ENCODE peak calls at places on chromosomes 11 and 22, in nine cellular contexts. V, T, G, E, O, J, W, S and F are unnamed samples.

GRCh38 chr22:16845881-16846280 is 20.7 kb upstream of the XKR3 start:
- DNase-seq in S (no peak), V (no peak), T (no peak), O (no peak), G (no peak), W (no peak), J (no peak), E (no peak), F (no peak)

GRCh38 chr22:50604623-50605348 is 4.2 kb downstream of the MAPK8IP2 start:
- DNase-seq in W (peak; percentile 35), O (no peak), V (no peak), E (no peak), S (no peak), J (no peak), G (no peak), T (no peak), F (no peak)

GRCh38 chr11:64306876-64307622 is 1.7 kb downstream of the ESRRA start:
- DNase-seq in J (peak; percentile 65), G (no peak), E (peak; percentile 12), W (no peak), V (peak; percentile 5), T (no peak), S (no peak), O (no peak), F (no peak)

GRCh38 chr11:77522215-77522614 is 48.3 kb upstream of the PAK1 start:
- DNase-seq in O (no peak), S (no peak), W (no peak), G (no peak), V (no peak), E (peak; percentile 33), J (no peak), T (no peak), F (peak; percentile 41)

GRCh38 chr11:134837166-134837886 is 425.3 kb upstream of the B3GAT1 start:
- DNase-seq in E (no peak), W (no peak), T (no peak), O (no peak), G (no peak), V (no peak), J (no peak), S (no peak), F (no peak)

GRCh38 chr11:66569076-66569475 is 670 bp upstream of the CTSF start:
- DNase-seq in O (no peak), V (no peak), S (no peak), G (no peak), E (no peak), T (no peak), W (no peak), J (no peak), F (no peak)

GRCh38 chr11:37963440-37963839 is 1365.4 kb upstream of the RAG2 start:
- DNase-seq in J (no peak), E (no peak), G (no peak), V (no peak), O (no peak), S (no peak), W (no peak), T (no peak), F (no peak)

GRCh38 chr22:25827415-25827814 is 85.4 kb downstream of the MYO18B start:
- DNase-seq in O (no peak), G (no peak), J (no peak), S (no peak), V (no peak), W (no peak), E (no peak), T (no peak), F (no peak)

GRCh38 chr11:65058012-65058411 is 341 bp downstream of the NAALADL1 start:
- DNase-seq in S (no peak), T (no peak), E (no peak), V (no peak), G (no peak), J (no peak), O (no peak), W (no peak), F (no peak)

GRCh38 chr11:2588809-2589537 is 110.8 kb downstream of the KCNQ1OT1 start:
- DNase-seq in G (no peak), O (no peak), T (no peak), V (no peak), E (no peak), S (no peak), J (peak; percentile 68), W (no peak), F (no peak)

GRCh38 chr22:32396746-32397145 is 15.3 kb downstream of the RTCB start:
- DNase-seq in E (peak; percentile 75), O (no peak), G (no peak), V (no peak), J (no peak), W (no peak), T (no peak), S (no peak), F (no peak)

GRCh38 chr22:49527611-49528419 is 299.9 kb downstream of the BRD1 start:
- DNase-seq in J (no peak), G (no peak), E (no peak), W (no peak), T (no peak), S (no peak), O (no peak), V (no peak), F (no peak)

GRCh38 chr11:11978792-11979486 is 29.5 kb downstream of the DKK3 start:
- DNase-seq in T (no peak), J (peak; percentile 29), V (peak; percentile 27), S (no peak), E (peak; percentile 93), W (no peak), O (no peak), G (no peak), F (no peak)

GRCh38 chr11:88345408-88345807 is 7.9 kb upstream of the CTSC start:
- DNase-seq in S (no peak), E (peak; percentile 34), O (no peak), G (no peak), W (no peak), T (no peak), V (peak; percentile 49), J (no peak), F (no peak)

GRCh38 chr11:77113382-77114088 is 10.9 kb downstream of the OMP start:
- DNase-seq in O (peak; percentile 60), J (no peak), W (peak; percentile 92), G (no peak), V (peak; percentile 45), E (peak; percentile 28), S (no peak), T (no peak), F (no peak)

GRCh38 chr22:17370036-17370765 is 941 bp downstream of the CECR2 start:
- DNase-seq in O (peak; percentile 56), W (no peak), V (no peak), E (no peak), J (no peak), G (no peak), T (no peak), S (no peak), F (no peak)

GRCh38 chr22:50209893-50210292 is 9.1 kb downstream of the SELENOO start:
- DNase-seq in E (peak; percentile 60), W (no peak), O (peak; percentile 58), J (peak; percentile 68), S (no peak), V (peak; percentile 60), T (no peak), G (peak; percentile 67), F (peak; percentile 9)

GRCh38 chr11:3011891-3012885 is 20.1 kb upstream of the NAP1L4 start:
- DNase-seq in S (no peak), W (no peak), E (no peak), J (no peak), O (no peak), T (no peak), V (no peak), G (no peak), F (no peak)

GRCh38 chr11:116986521-116987105 is 111.6 kb downstream of the SIK3 start:
- DNase-seq in G (no peak), V (peak; percentile 40), S (no peak), T (no peak), W (no peak), J (no peak), E (peak; percentile 89), O (no peak), F (peak; percentile 50)

GRCh38 chr11:2434506-2435255 is 9.6 kb downstream of the TRPM5 start:
- DNase-seq in W (no peak), J (no peak), V (no peak), S (no peak), T (no peak), E (no peak), O (no peak), G (no peak), F (no peak)

GRCh38 chr11:131962818-131963217 is 592.4 kb downstream of the NTM start:
- DNase-seq in V (no peak), W (no peak), S (no peak), O (no peak), G (no peak), J (no peak), E (no peak), T (no peak), F (no peak)